ENCODE peak calls at places on chromosome 10, in five cellular contexts. One of them, this sample, is unnamed.

GRCh38 chr10:74113546-74113945 is 37.1 kb downstream of the AP3M1 start:
- DNase-seq in sigmoid colon: no peak
- DNase-seq in pancreas: no peak
- DNase-seq in transverse colon: no peak
- DNase-seq in fibroblast of pulmonary artery: peak
- DNase-seq in this sample: no peak

GRCh38 chr10:72061491-72061890 is 26.9 kb downstream of the SPOCK2 start:
- DNase-seq in pancreas: no peak
- DNase-seq in transverse colon: no peak
- DNase-seq in fibroblast of pulmonary artery: no peak
- DNase-seq in sigmoid colon: no peak
- DNase-seq in this sample: peak

GRCh38 chr10:119355930-119356329 is 148.6 kb downstream of the GRK5 start:
- DNase-seq in pancreas: no peak
- DNase-seq in fibroblast of pulmonary artery: no peak
- DNase-seq in transverse colon: no peak
- DNase-seq in sigmoid colon: no peak
- DNase-seq in this sample: no peak

GRCh38 chr10:79305515-79305914 is 41.8 kb upstream of the PPIF start:
- DNase-seq in pancreas: peak
- DNase-seq in transverse colon: no peak
- DNase-seq in fibroblast of pulmonary artery: no peak
- DNase-seq in sigmoid colon: no peak
- DNase-seq in this sample: no peak

GRCh38 chr10:75648854-75649253 is 217.4 kb downstream of the LRMDA start:
- DNase-seq in sigmoid colon: no peak
- DNase-seq in transverse colon: no peak
- DNase-seq in fibroblast of pulmonary artery: no peak
- DNase-seq in pancreas: no peak
- DNase-seq in this sample: no peak

GRCh38 chr10:34658934-34659333 is 156.2 kb downstream of the PARD3 start:
- DNase-seq in transverse colon: peak
- DNase-seq in sigmoid colon: no peak
- DNase-seq in fibroblast of pulmonary artery: no peak
- DNase-seq in pancreas: no peak
- DNase-seq in this sample: no peak

GRCh38 chr10:117551322-117552155 is 9.0 kb downstream of the EMX2 start:
- DNase-seq in fibroblast of pulmonary artery: no peak
- DNase-seq in transverse colon: no peak
- DNase-seq in pancreas: no peak
- DNase-seq in sigmoid colon: no peak
- DNase-seq in this sample: no peak

GRCh38 chr10:31261502-31262311 is 57.3 kb upstream of the ZEB1 start:
- DNase-seq in pancreas: no peak
- DNase-seq in transverse colon: no peak
- DNase-seq in fibroblast of pulmonary artery: peak
- DNase-seq in sigmoid colon: no peak
- DNase-seq in this sample: no peak

GRCh38 chr10:21173433-21173963 is 276.4 kb upstream of the NEBL start:
- DNase-seq in sigmoid colon: no peak
- DNase-seq in fibroblast of pulmonary artery: no peak
- DNase-seq in pancreas: peak
- DNase-seq in transverse colon: no peak
- DNase-seq in this sample: peak

GRCh38 chr10:76051007-76051936 is 619.8 kb downstream of the LRMDA start:
- DNase-seq in sigmoid colon: no peak
- DNase-seq in fibroblast of pulmonary artery: no peak
- DNase-seq in transverse colon: no peak
- DNase-seq in pancreas: no peak
- DNase-seq in this sample: no peak

DNA sequence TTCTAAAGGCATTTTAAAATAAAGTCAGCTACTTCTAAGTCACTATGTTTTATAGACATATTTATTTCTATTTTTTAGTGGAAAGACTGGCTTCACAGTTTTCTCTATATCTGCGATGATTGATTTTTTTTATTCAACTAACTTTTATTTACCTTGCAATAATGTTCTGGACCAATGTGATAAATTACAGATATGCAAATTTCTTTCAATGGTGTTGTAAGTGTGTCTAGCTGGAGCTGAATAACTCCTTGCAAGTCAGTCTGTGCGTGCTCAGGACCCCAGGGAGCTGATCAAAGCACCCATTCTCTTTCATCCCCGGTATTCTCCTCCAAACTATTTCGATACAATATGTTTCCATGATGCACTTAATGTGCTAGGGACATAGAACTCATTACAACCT is 9.7 kb downstream of the PTF1A start:
- DNase-seq in sigmoid colon: no peak
- DNase-seq in transverse colon: no peak
- DNase-seq in pancreas: no peak
- DNase-seq in fibroblast of pulmonary artery: no peak
- DNase-seq in this sample: no peak
- TF ChIP-seq CTCF in sigmoid colon: no peak
- TF ChIP-seq CTCF in transverse colon: no peak
- TF ChIP-seq CTCF in pancreas: no peak
- TF ChIP-seq CTCF in fibroblast of pulmonary artery: no peak
- TF ChIP-seq CTCF in this sample: no peak

GRCh38 chr10:132714096-132714721 is 71.7 kb downstream of the NKX6-2 start:
- DNase-seq in fibroblast of pulmonary artery: no peak
- DNase-seq in sigmoid colon: peak
- DNase-seq in pancreas: peak
- DNase-seq in transverse colon: no peak
- DNase-seq in this sample: peak

GRCh38 chr10:132714906-132715790 is 70.8 kb downstream of the NKX6-2 start:
- DNase-seq in transverse colon: no peak
- DNase-seq in pancreas: peak
- DNase-seq in fibroblast of pulmonary artery: no peak
- DNase-seq in sigmoid colon: peak
- DNase-seq in this sample: no peak

GRCh38 chr10:132716691-132717490 is 69.1 kb downstream of the NKX6-2 start:
- DNase-seq in pancreas: peak
- DNase-seq in sigmoid colon: peak
- DNase-seq in transverse colon: no peak
- DNase-seq in fibroblast of pulmonary artery: no peak
- DNase-seq in this sample: no peak

GRCh38 chr10:132713421-132714095 is 72.4 kb downstream of the NKX6-2 start:
- DNase-seq in transverse colon: no peak
- DNase-seq in sigmoid colon: peak
- DNase-seq in fibroblast of pulmonary artery: no peak
- DNase-seq in pancreas: peak
- DNase-seq in this sample: no peak

DNA sequence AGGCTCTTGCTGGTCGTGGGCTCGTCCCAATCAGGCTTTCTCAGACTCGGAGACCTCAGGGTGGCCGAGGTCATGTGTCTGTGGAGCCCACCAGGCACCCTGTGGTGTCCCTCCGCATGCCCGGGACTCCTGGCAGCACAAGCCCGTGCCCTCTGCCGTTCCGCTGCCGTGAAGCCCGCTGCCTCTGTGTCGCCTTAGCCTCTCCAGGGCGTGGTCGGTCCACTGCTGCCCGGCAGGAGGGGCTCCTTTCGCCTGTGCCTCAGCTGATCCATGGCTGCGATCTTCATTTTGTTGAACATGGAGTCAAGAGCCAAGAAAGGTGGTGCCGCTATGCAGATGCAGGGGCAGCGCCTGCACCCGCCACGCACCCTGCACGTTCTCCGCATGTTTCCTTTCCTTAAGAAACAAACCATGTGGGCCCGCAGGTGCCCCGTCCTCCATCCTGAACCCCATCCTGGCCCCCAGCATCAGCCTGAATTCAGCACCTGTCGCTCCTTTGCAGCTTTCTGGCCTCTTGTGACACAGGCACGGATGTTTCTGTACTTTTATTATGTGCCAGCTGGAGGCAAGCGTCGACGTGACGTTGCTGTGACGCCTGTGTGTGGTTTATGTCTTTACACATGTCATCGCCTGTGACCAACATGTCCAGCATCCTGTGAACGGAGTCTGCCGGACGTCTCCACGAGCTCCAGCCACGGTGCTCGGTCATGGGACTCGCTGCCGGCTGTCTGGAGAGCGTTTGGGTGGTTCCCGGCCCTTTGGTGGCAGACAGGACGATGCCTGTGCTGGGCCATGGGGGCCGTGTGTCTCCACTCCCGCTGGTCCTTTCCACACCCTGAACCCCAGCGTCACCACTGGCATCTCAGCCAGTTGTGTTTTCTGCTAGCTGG is 69.9 kb downstream of the NKX6-2 start:
- DNase-seq in fibroblast of pulmonary artery: no peak
- DNase-seq in pancreas: peak
- DNase-seq in sigmoid colon: peak
- DNase-seq in transverse colon: no peak
- DNase-seq in this sample: no peak
- TF ChIP-seq CTCF in fibroblast of pulmonary artery: no peak
- TF ChIP-seq CTCF in pancreas: no peak
- TF ChIP-seq CTCF in sigmoid colon: no peak
- TF ChIP-seq CTCF in transverse colon: no peak
- TF ChIP-seq CTCF in this sample: no peak

GRCh38 chr10:5449823-5450222 is 37.5 kb downstream of the NET1 start:
- DNase-seq in pancreas: no peak
- DNase-seq in transverse colon: no peak
- DNase-seq in fibroblast of pulmonary artery: peak
- DNase-seq in sigmoid colon: no peak
- DNase-seq in this sample: no peak
- TF ChIP-seq CTCF in pancreas: no peak
- TF ChIP-seq CTCF in transverse colon: no peak
- TF ChIP-seq CTCF in fibroblast of pulmonary artery: peak
- TF ChIP-seq CTCF in sigmoid colon: no peak
- TF ChIP-seq CTCF in this sample: no peak

GRCh38 chr10:25934673-25935139 is 677 bp downstream of the MYO3A start:
- DNase-seq in pancreas: peak
- DNase-seq in fibroblast of pulmonary artery: no peak
- DNase-seq in transverse colon: peak
- DNase-seq in sigmoid colon: no peak
- DNase-seq in this sample: peak

GRCh38 chr10:25933653-25934608 is at the start of gene MYO3A:
- DNase-seq in transverse colon: no peak
- DNase-seq in fibroblast of pulmonary artery: no peak
- DNase-seq in sigmoid colon: no peak
- DNase-seq in pancreas: peak
- DNase-seq in this sample: peak
- TF ChIP-seq CTCF in transverse colon: no peak
- TF ChIP-seq CTCF in fibroblast of pulmonary artery: no peak
- TF ChIP-seq CTCF in sigmoid colon: no peak
- TF ChIP-seq CTCF in pancreas: no peak
- TF ChIP-seq CTCF in this sample: no peak

GRCh38 chr10:43188702-43189101 is 50.5 kb downstream of the CSGALNACT2 start:
- DNase-seq in transverse colon: no peak
- DNase-seq in fibroblast of pulmonary artery: peak
- DNase-seq in sigmoid colon: no peak
- DNase-seq in pancreas: no peak
- DNase-seq in this sample: no peak
- TF ChIP-seq CTCF in transverse colon: no peak
- TF ChIP-seq CTCF in fibroblast of pulmonary artery: no peak
- TF ChIP-seq CTCF in sigmoid colon: no peak
- TF ChIP-seq CTCF in pancreas: no peak
- TF ChIP-seq CTCF in this sample: no peak

GRCh38 chr10:116385994-116386809 is 41.4 kb upstream of the PNLIPRP3 start:
- DNase-seq in pancreas: no peak
- DNase-seq in sigmoid colon: no peak
- DNase-seq in transverse colon: no peak
- DNase-seq in fibroblast of pulmonary artery: peak
- DNase-seq in this sample: peak
- TF ChIP-seq CTCF in pancreas: no peak
- TF ChIP-seq CTCF in sigmoid colon: peak
- TF ChIP-seq CTCF in transverse colon: peak
- TF ChIP-seq CTCF in fibroblast of pulmonary artery: peak
- TF ChIP-seq CTCF in this sample: peak